ENCODE peak calls at places on chromosomes 11 and 22, in ten cellular contexts. V is NCI-H1105 treated with DMSO at 0.1 percent for 48 hours; Q is nucleus accumbens; H is stomach; O is AG04450; J is left kidney; D is SK-MEL-5; C is ACHN; B is stimulated activated CD4-positive, alpha-beta T cell treated with anti-CD3 and anti-CD28 coated beads, Interleukin-1b, Interleukin-23, amount 100 ng/mL, for 24 hours; M is retinal pigment epithelial cell. P is an unnamed sample.

GRCh38 chr22:27997538-27997937 is 78.5 kb upstream of the PITPNB start:
- DNase-seq in V (no peak), Q (no peak), H (no peak), O (no peak), J (no peak), D (no peak), C (no peak), B (no peak), M (no peak), P (no peak)

GRCh38 chr11:8101421-8101820 is 20.4 kb downstream of the TUB start:
- DNase-seq in V (no peak), Q (no peak), H (peak), O (no peak), J (no peak), D (no peak), C (no peak), B (no peak), M (no peak), P (no peak)

GRCh38 chr11:79100093-79100704 is 340.6 kb downstream of the TENM4 start:
- DNase-seq in V (peak), Q (no peak), H (peak), O (no peak), J (peak), D (peak), C (peak), B (no peak), M (no peak), P (peak)

GRCh38 chr11:11966826-11967668 is 41.4 kb downstream of the DKK3 start:
- DNase-seq in V (peak), Q (peak), H (peak), O (no peak), J (peak), D (peak), C (peak), B (peak), M (no peak), P (peak)

GRCh38 chr22:50621948-50622722 is 5.8 kb downstream of the ARSA start:
- DNase-seq in V (no peak), Q (no peak), H (peak), O (no peak), J (peak), D (no peak), C (no peak), B (no peak), M (no peak), P (no peak)

GRCh38 chr11:68189888-68190287 is 23.2 kb downstream of the KMT5B start:
- DNase-seq in V (no peak), Q (no peak), H (no peak), O (no peak), J (no peak), D (no peak), C (no peak), B (no peak), M (no peak), P (no peak)

GRCh38 chr11:78465169-78465942 is 47.7 kb upstream of the GAB2 start:
- DNase-seq in V (no peak), Q (no peak), H (no peak), O (no peak), J (no peak), D (no peak), C (no peak), B (no peak), M (no peak), P (no peak)

GRCh38 chr11:78802058-78802633 is 227.5 kb upstream of the NARS2 start:
- DNase-seq in V (no peak), Q (no peak), H (peak), O (no peak), J (no peak), D (no peak), C (no peak), B (no peak), M (no peak), P (no peak)

GRCh38 chr11:1504164-1504563 is 17.6 kb upstream of the MOB2 start:
- DNase-seq in V (no peak), Q (no peak), H (no peak), O (no peak), J (no peak), D (no peak), C (no peak), B (no peak), M (no peak), P (no peak)

GRCh38 chr11:6411594-6412031 is 7.3 kb downstream of the APBB1 start:
- DNase-seq in V (no peak), Q (peak), H (no peak), O (no peak), J (no peak), D (no peak), C (no peak), B (no peak), M (no peak), P (no peak)

GRCh38 chr22:38638216-38638615 is 18.0 kb downstream of the FAM227A start:
- DNase-seq in V (no peak), Q (no peak), H (no peak), O (no peak), J (no peak), D (no peak), C (no peak), B (no peak), M (no peak), P (no peak)

GRCh38 chr11:48028909-48029685 is 48.7 kb downstream of the PTPRJ start:
- DNase-seq in V (no peak), Q (no peak), H (no peak), O (no peak), J (no peak), D (no peak), C (no peak), B (no peak), M (no peak), P (no peak)

GRCh38 chr11:1694846-1695547 is 2.0 kb upstream of the KRTAP5-6 start:
- DNase-seq in V (no peak), Q (no peak), H (no peak), O (no peak), J (no peak), D (no peak), C (no peak), B (no peak), M (no peak), P (no peak)

GRCh38 chr22:49072996-49073645 is 754.6 kb downstream of the BRD1 start:
- DNase-seq in V (no peak), Q (no peak), H (no peak), O (no peak), J (no peak), D (no peak), C (no peak), B (no peak), M (no peak), P (no peak)

P was measured in Caki2.